ENCODE peak calls at places on chromosomes 1 and 21, in seven cellular contexts. K is mesendoderm, W is mesenchymal stem cell, Y is trophoblast cell, U is H9, Q is neuronal stem cell, T is H1. G is an unnamed sample.

GRCh38 chr1:156900019-156900718 is 6.7 kb downstream of the PEAR1 start:
- DNase-seq in K (no peak), W (peak), Y (no peak), U (no peak), Q (no peak), T (no peak), G (peak)

GRCh38 chr1:56444960-56445646 is 134.3 kb downstream of the PLPP3 start:
- DNase-seq in K (no peak), W (no peak), Y (no peak), U (no peak), Q (no peak), T (no peak), G (no peak)

GRCh38 chr1:47986741-47987140 is 10.4 kb downstream of the TRABD2B start:
- DNase-seq in K (no peak), W (no peak), Y (no peak), U (no peak), Q (no peak), T (no peak), G (no peak)

GRCh38 chr21:37208056-37208705 is 59.0 kb downstream of the VPS26C start:
- DNase-seq in K (no peak), W (no peak), Y (peak), U (no peak), Q (no peak), T (no peak), G (no peak)

GRCh38 chr1:169784102-169784501 is 10.6 kb downstream of the METTL18 start:
- DNase-seq in K (peak), W (no peak), Y (no peak), U (no peak), Q (no peak), T (no peak), G (no peak)

GRCh38 chr21:30044447-30045064 is 104.8 kb upstream of the GRIK1 start:
- DNase-seq in K (peak), W (peak), Y (peak), U (no peak), Q (peak), T (peak), G (peak)

GRCh38 chr21:34029724-34030528 is 43.5 kb upstream of the MRPS6 start:
- DNase-seq in K (peak), W (peak), Y (peak), U (peak), Q (peak), T (peak), G (peak)

GRCh38 chr1:207316141-207316540 is 5.3 kb upstream of the CD55 start:
- DNase-seq in K (peak), W (no peak), Y (peak), U (no peak), Q (no peak), T (no peak), G (no peak)

GRCh38 chr1:167599839-167600581 is 30.0 kb upstream of the RCSD1 start:
- DNase-seq in K (peak), W (peak), Y (peak), U (no peak), Q (no peak), T (no peak), G (peak)

GRCh38 chr1:52915211-52915854 is 6.2 kb downstream of the ECHDC2 start:
- DNase-seq in K (no peak), W (no peak), Y (no peak), U (no peak), Q (no peak), T (no peak), G (no peak)

GRCh38 chr1:12372761-12373160 is 142.9 kb downstream of the VPS13D start:
- DNase-seq in K (no peak), W (no peak), Y (no peak), U (no peak), Q (no peak), T (no peak), G (no peak)
- H4K8ac ChIP-seq in K (no peak), W (no peak), Y (no peak), U (no peak), Q (no peak), T (no peak), G (no peak)

DNA sequence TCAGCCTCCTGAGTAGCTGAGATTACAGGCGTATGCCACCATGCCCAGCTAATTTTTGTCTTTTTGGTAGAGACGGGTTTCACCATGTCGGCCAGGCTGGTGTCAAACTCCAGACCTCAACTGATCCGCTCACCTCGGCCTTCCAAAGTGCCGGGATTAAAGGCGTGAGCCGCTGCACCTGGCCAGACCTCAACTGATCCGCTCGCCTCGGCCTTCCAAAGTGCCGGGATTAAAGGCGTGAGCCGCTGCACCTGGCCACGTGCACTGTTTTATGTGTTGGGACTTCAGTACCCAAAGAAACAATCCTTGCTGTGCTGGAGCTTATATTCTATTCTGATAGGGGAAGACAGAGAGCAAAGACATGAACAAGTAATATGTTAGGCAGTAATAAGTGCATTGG is 10.1 kb downstream of the TRAF5 start:
- DNase-seq in K (no peak), W (no peak), Y (no peak), U (no peak), Q (no peak), T (peak), G (no peak)
- H4K8ac ChIP-seq in K (no peak), W (no peak), Y (no peak), U (no peak), Q (no peak), T (no peak), G (no peak)

GRCh38 chr1:212225871-212226302 is 59.3 kb upstream of the PPP2R5A start:
- DNase-seq in K (no peak), W (no peak), Y (no peak), U (no peak), Q (no peak), T (no peak), G (no peak)

GRCh38 chr1:212228076-212228475 is 57.1 kb upstream of the PPP2R5A start:
- DNase-seq in K (no peak), W (no peak), Y (no peak), U (no peak), Q (no peak), T (no peak), G (no peak)

GRCh38 chr1:212224102-212224501 is 61.1 kb upstream of the PPP2R5A start:
- DNase-seq in K (no peak), W (no peak), Y (no peak), U (no peak), Q (no peak), T (no peak), G (no peak)

GRCh38 chr1:212226467-212226866 is 58.7 kb upstream of the PPP2R5A start:
- DNase-seq in K (no peak), W (no peak), Y (no peak), U (no peak), Q (no peak), T (no peak), G (no peak)

GRCh38 chr1:212225416-212225815 is 59.8 kb upstream of the PPP2R5A start:
- DNase-seq in K (no peak), W (no peak), Y (no peak), U (no peak), Q (no peak), T (no peak), G (no peak)
- H4K8ac ChIP-seq in K (no peak), W (no peak), Y (no peak), U (no peak), Q (no peak), T (no peak), G (no peak)

GRCh38 chr1:228222548-228222947 is 14.7 kb downstream of the OBSCN start:
- DNase-seq in K (no peak), W (no peak), Y (no peak), U (no peak), Q (no peak), T (peak), G (no peak)

GRCh38 chr1:228225740-228226139 is 17.9 kb downstream of the OBSCN start:
- DNase-seq in K (no peak), W (no peak), Y (no peak), U (no peak), Q (no peak), T (peak), G (no peak)

GRCh38 chr1:228226141-228226874 is 18.5 kb downstream of the OBSCN start:
- DNase-seq in K (no peak), W (no peak), Y (no peak), U (no peak), Q (no peak), T (peak), G (no peak)

GRCh38 chr1:228225165-228225710 is 17.4 kb downstream of the OBSCN start:
- DNase-seq in K (no peak), W (no peak), Y (no peak), U (no peak), Q (no peak), T (no peak), G (no peak)

GRCh38 chr1:228224198-228225164 is 16.6 kb downstream of the OBSCN start:
- DNase-seq in K (no peak), W (no peak), Y (no peak), U (no peak), Q (no peak), T (peak), G (no peak)
- H4K8ac ChIP-seq in K (no peak), W (no peak), Y (no peak), U (no peak), Q (no peak), T (no peak), G (no peak)

DNA sequence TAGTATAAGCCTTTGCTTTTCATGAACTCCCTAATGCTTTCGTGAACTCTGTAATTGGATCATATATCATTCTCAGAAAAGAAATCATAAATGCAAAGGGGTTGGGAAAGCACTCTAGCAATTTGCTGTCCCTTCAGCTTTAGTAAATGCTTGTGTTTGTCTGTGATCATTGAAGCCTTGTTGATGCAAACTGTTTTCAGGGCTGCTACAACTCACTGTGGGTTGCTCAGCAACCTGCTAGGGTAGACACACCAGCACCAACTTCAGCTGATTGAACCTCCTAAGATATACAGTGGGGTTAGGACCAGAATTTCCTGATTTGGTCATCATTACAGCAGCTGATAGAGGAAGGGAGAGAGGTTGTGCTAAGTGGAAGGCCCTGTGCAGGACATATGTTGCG is 95.0 kb downstream of the SGIP1 start:
- DNase-seq in K (no peak), W (peak), Y (peak), U (no peak), Q (no peak), T (no peak), G (no peak)
- H4K8ac ChIP-seq in K (no peak), W (no peak), Y (no peak), U (no peak), Q (no peak), T (no peak), G (no peak)

DNA sequence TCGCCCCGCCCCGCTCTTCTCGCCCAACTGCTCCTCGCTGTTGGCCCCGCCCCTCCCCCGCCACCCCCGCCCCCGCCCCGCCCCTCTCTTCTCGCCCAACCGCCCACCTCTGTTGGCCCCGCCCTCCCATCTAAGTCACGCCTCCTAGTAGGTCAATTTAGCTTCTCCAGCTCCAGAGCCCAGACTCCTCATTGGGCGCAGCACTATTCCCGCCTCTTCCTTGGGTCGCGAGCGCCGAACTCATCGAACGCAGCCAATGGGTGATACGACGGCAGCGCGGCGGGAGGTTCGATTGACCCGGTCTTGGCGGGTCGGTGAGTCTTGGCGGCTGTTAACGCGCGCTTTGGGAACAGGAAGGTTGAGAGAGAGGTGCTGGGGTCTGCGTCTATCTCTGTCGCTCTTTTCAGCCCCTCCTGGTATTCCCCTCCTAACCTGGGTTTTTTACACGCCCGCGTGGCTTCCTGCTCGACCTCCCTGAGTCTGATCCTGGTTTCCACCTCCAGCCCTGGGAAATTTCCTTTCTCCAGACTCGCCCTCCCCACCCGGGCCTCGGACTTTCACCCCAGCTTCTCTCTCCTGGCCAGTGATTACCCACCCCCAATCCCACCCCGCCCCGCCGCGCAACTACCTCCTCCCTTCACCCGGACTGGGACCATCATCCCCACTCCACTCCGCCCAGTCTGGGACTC is at the start of gene RAD54L:
- DNase-seq in K (peak), W (peak), Y (peak), U (peak), Q (peak), T (peak), G (peak)
- H4K8ac ChIP-seq in K (peak), W (no peak), Y (peak), U (peak), Q (no peak), T (peak), G (peak)

GRCh38 chr1:61853545-61853944 is 111.3 kb downstream of the PATJ start:
- DNase-seq in K (no peak), W (no peak), Y (peak), U (no peak), Q (no peak), T (no peak), G (peak)

GRCh38 chr1:61851849-61852692 is 109.8 kb downstream of the PATJ start:
- DNase-seq in K (peak), W (peak), Y (peak), U (no peak), Q (peak), T (no peak), G (peak)

GRCh38 chr1:61852693-61853060 is 110.4 kb downstream of the PATJ start:
- DNase-seq in K (no peak), W (no peak), Y (no peak), U (no peak), Q (no peak), T (no peak), G (no peak)

DNA sequence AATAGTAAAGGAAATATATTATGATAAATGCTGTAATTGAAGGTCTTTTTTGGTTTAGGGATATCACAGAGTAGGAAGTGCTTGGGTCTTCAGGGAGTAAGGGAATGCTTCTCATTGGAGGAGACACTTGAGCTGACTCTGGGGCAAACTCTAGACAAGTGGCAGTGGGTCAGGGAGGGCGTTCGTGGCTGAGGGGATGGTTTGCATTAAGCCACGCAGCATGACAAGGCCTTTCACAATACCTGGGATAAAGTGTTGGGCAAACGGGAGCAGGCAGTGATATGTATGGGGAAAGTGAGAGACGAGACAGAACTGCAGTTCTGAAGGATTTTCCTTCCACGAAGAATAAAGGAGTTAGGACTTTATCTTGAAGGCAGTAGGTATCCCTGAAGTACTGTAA is 109.0 kb downstream of the PATJ start:
- DNase-seq in K (peak), W (no peak), Y (no peak), U (no peak), Q (no peak), T (no peak), G (no peak)
- H4K8ac ChIP-seq in K (no peak), W (no peak), Y (no peak), U (no peak), Q (no peak), T (no peak), G (no peak)

DNA sequence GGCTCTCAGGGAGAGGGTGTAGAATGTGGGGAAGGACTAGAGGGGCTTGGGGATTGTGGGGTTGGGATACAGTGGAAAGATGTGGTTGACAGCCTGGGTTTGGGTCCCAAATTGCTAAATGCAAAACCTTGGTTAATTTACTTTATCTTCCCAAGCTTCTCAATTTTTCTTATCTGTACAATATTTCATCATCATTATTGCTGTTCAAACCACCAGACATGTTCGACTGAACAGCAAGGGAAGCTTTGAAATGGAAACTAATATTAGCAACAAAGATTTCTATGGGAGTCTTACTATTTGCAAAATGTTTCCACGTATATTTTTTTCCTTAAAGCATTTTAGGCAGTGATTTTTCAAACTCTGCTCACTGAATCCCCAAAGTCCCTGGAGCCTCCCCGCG is 67.0 kb upstream of the KAZN start:
- DNase-seq in K (no peak), W (no peak), Y (no peak), U (no peak), Q (no peak), T (no peak), G (no peak)
- H4K8ac ChIP-seq in K (no peak), W (no peak), Y (no peak), U (no peak), Q (no peak), T (no peak), G (no peak)

GRCh38 chr21:25885405-25885804 is 150.6 kb downstream of the GABPA start:
- DNase-seq in K (no peak), W (peak), Y (no peak), U (no peak), Q (no peak), T (no peak), G (no peak)

GRCh38 chr21:25885880-25886279 is 151.1 kb downstream of the GABPA start:
- DNase-seq in K (no peak), W (no peak), Y (no peak), U (no peak), Q (no peak), T (no peak), G (no peak)

GRCh38 chr21:25888711-25889110 is 153.9 kb downstream of the GABPA start:
- DNase-seq in K (no peak), W (no peak), Y (no peak), U (no peak), Q (no peak), T (no peak), G (no peak)

GRCh38 chr21:25887646-25888321 is 153.0 kb downstream of the GABPA start:
- DNase-seq in K (no peak), W (no peak), Y (peak), U (no peak), Q (no peak), T (no peak), G (no peak)

DNA sequence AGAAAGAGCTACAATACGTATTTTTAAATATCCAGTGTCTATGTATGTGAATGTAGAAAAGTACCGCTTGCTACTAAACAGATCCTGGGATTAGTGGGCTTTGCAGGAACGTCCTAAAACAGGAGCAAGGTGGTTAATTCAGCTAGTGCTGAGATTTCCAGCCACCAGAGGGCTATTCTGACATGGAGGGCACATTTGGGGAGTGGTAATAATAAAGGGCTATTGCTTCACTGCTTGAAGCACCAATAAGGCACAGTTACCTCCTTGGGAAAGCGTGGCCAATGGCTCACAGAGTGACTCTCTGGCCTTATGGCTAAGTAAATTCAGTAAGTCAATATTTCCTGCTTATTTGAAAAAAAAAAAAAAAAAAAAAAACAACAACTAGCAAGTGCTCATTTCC is 152.4 kb downstream of the GABPA start:
- DNase-seq in K (peak), W (no peak), Y (no peak), U (no peak), Q (no peak), T (no peak), G (no peak)
- H4K8ac ChIP-seq in K (no peak), W (peak), Y (no peak), U (no peak), Q (no peak), T (no peak), G (no peak)

G was measured in IMR-90.